ENCODE peak calls at places on chromosomes 5 and 9, in six cellular contexts. N is suprapubic skin, S is upper lobe of left lung, F is stomach, V is GM12878, X is HepG2. U is an unnamed sample.

GRCh38 chr5:4994994-4995393 is 145.1 kb upstream of the ADAMTS16 start:
- DNase-seq in N (no peak), S (no peak), F (no peak), V (no peak), X (no peak), U (no peak)

GRCh38 chr9:82606761-82607382 is 456.1 kb downstream of the RASEF start:
- DNase-seq in N (no peak), S (peak; percentile 34), F (peak; percentile 39), V (peak; percentile 1), X (peak; percentile 69), U (peak; percentile 47)

GRCh38 chr5:39440964-39441363 is 16.2 kb upstream of the DAB2 start:
- DNase-seq in N (no peak), S (no peak), F (no peak), V (no peak), X (no peak), U (no peak)

GRCh38 chr5:151740958-151741373 is 17.5 kb downstream of the ATOX1 start:
- DNase-seq in N (no peak), S (no peak), F (no peak), V (no peak), X (no peak), U (no peak)

GRCh38 chr9:137138701-137139467 is at the start of gene GRIN1:
- DNase-seq in N (no peak), S (no peak), F (no peak), V (no peak), X (no peak), U (no peak)

GRCh38 chr5:8458038-8458383 is 589.1 kb downstream of the MTRR start:
- DNase-seq in N (no peak), S (peak; percentile 25), F (no peak), V (no peak), X (no peak), U (no peak)

GRCh38 chr9:13027834-13028233 is 251.7 kb downstream of the MPDZ start:
- DNase-seq in N (no peak), S (no peak), F (no peak), V (no peak), X (no peak), U (no peak)

GRCh38 chr5:114362977-114363721 is 1.3 kb downstream of the KCNN2 start:
- DNase-seq in N (no peak), S (no peak), F (no peak), V (no peak), X (no peak), U (no peak)

GRCh38 chr9:127938298-127938690 is 640 bp upstream of the DPM2 start:
- DNase-seq in N (no peak), S (no peak), F (no peak), V (no peak), X (no peak), U (no peak)

GRCh38 chr5:80411589-80412219 is 3.8 kb downstream of the ZFYVE16 start:
- DNase-seq in N (no peak), S (no peak), F (no peak), V (no peak), X (no peak), U (no peak)

GRCh38 chr9:87445646-87446045 is 52.0 kb upstream of the DAPK1 start:
- DNase-seq in N (no peak), S (peak; percentile 60), F (peak; percentile 37), V (peak; percentile 44), X (no peak), U (peak; percentile 30)

GRCh38 chr9:69861011-69861410 is 40.4 kb downstream of the CFAP95 start:
- DNase-seq in N (no peak), S (no peak), F (no peak), V (no peak), X (no peak), U (no peak)

GRCh38 chr5:20833081-20833627 is 845.2 kb upstream of the CDH18 start:
- DNase-seq in N (no peak), S (no peak), F (no peak), V (no peak), X (peak; percentile 13), U (no peak)

GRCh38 chr5:72956324-72957140 is 691 bp downstream of the FCHO2 start:
- DNase-seq in N (peak; percentile 77), S (peak; percentile 56), F (peak; percentile 39), V (no peak), X (peak; percentile 29), U (peak; percentile 51)

GRCh38 chr5:164235176-164235914 is 729.9 kb downstream of the MAT2B start:
- DNase-seq in N (no peak), S (no peak), F (no peak), V (no peak), X (no peak), U (no peak)

GRCh38 chr5:168753691-168754254 is 174.6 kb upstream of the PANK3 start:
- DNase-seq in N (no peak), S (peak; percentile 12), F (no peak), V (no peak), X (no peak), U (no peak)

DNA sequence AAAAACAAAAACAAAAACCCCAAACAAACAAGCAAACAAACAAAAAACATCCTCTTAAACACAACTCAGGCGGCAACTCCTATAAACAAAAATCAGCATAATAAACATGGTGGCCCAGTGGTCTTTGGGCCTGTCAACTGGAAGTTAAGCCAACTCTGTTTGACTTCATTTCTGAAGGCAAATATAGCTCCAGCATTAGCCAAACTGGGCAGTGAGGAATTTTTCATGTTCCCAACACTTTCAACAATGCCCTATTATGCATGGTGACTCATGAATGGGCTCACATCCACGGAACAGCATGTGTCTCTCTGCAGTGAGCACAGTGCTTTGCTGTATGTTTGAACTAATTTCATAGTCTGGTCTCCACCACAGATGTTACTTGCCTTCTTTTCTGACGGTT is 143.9 kb upstream of the STC2 start:
- DNase-seq in N (peak; percentile 75), S (no peak), F (peak; percentile 73), V (no peak), X (peak; percentile 90), U (peak; percentile 26)
- TF ChIP-seq POLR2AphosphoS5 in N (no peak), S (peak; percentile 69), F (peak; percentile 89), V (no peak), X (no peak), U (peak; percentile 72)

DNA sequence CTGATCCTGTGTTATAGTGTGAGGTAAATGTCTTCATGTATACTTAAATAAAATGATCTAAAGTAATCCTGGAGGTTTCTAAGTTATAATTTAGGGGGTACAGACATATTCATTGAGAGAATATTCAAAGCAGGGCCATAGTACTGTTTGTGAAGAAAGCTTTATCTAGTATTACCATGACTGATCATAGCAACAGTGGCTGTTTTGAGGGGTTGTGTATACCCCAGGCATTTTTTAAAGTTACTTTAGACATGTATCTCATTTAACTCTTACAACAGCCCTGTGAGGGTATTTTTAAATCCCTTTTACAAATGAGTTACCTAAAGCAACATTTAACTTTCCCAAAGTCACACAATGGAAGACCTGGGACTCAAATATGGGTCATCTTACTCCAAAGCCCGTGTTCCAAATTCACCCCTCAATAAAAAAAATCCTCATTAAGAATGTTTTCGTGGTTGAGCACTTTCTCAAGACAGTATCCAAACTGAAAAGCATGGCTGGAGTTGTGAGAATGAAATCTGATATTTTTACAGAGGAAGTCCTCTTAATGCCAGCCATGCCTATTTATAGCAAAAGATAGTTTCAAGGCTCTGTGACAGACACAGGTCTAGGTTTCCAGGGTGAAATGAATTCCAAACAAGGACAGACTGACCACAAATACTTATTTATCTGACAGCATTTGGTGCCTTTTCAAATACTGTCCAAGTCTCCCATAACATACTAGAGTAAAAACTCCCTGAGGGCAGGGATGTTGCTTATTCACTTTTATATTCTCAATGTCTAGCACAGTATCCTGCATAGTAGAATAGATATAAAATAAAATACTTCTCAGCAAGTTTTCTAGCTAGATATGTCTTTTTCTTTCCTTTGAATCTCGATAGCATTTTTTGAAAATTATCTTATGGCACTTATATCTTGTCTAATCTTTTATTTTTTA is 10.4 kb downstream of the STOM start:
- DNase-seq in N (no peak), S (no peak), F (no peak), V (no peak), X (no peak), U (no peak)
- TF ChIP-seq EP300 in N (no peak), S (no peak), F (no peak), V (no peak), X (no peak), U (no peak)

DNA sequence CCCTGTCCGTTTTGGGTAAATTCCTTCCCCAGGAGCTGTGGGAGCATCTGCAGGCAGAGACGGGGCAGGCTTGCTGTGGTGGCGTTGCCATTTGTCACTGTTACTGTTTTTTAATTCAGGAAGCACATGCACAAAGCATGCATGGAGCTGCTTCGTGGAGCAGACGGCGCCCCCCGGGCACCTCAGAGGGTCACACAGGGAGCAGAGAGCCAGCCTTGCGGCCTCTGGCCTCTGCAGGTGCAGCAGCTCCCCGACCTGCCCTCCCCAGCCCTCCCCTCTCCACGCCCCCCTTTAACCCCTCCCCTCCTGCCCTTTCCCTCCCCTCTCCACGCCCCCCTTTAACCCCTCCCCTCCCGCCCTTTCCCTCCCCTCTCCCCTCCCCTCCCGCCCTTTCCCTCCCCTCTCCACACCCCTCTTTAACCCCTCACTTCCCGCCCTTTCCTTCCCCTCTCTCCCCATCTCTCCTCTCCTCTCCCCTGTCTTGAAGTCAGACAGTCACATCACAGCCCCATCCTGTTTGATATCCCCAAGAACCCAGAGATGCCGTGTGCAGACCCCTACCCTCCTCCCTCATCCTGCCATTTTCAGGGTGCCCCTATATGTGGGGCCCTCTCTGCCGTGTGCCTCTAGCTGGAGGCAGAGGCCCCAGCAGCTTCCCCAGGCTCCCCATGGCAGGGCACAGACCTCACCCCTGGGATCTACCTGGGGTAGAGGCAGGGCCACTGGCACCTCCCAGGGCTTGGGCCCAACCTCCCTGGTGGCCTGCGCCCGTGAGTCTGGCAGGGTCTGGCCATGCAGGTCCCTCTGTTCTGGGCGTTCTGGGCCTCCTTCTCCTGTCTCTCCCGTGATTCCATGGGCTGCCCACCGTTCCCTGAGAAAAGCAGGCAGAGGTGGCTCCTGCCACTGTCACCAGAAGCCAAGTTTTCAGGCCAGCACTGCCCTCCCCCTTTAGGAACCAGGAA is 29.6 kb upstream of the UBAC1 start:
- DNase-seq in N (no peak), S (peak; percentile 31), F (peak; percentile 41), V (no peak), X (peak; percentile 78), U (peak; percentile 41)
- H3K27ac ChIP-seq in N (no peak overlapping the region), S (peak overlapping the region; percentile 52), F (peak overlapping the region; percentile 90), V (no peak overlapping the region), X (peak overlapping the region; percentile 60), U (peak overlapping the region; percentile 20)

GRCh38 chr9:89173072-89173471 is 5.5 kb downstream of the SHC3 start:
- DNase-seq in N (no peak), S (no peak), F (no peak), V (no peak), X (no peak), U (no peak)

GRCh38 chr9:89172398-89172797 is 6.2 kb downstream of the SHC3 start:
- DNase-seq in N (no peak), S (no peak), F (no peak), V (no peak), X (no peak), U (no peak)

GRCh38 chr9:89168901-89169813 is 9.5 kb downstream of the SHC3 start:
- DNase-seq in N (no peak), S (no peak), F (no peak), V (no peak), X (no peak), U (no peak)

GRCh38 chr9:89171231-89171630 is 7.4 kb downstream of the SHC3 start:
- DNase-seq in N (no peak), S (no peak), F (no peak), V (no peak), X (no peak), U (no peak)

DNA sequence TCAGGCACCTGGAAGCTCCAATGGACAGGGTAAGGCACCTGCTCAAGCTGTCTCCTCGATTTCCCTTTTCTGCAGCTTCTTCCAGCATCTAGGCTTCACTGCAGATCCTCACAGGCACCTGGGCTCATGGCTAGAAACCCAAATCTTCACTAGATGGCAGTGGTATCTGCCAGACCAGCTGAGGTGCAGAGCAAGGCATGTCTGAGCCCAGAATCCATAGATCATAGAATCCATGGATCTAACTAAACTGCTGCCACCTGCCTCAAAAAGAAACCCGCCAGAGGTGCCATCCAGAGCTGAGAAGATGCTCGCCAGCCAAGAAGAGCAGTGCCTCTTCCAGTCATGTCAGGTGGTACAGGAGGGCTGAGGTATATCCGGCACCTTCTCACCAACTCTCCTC is 6.9 kb downstream of the SHC3 start:
- DNase-seq in N (no peak), S (no peak), F (no peak), V (no peak), X (no peak), U (no peak)
- TF ChIP-seq POLR2AphosphoS5 in N (no peak), S (no peak), F (no peak), V (no peak), X (no peak), U (no peak)